ENCODE peak calls at places on chromosomes 11 and 22, in six cellular contexts. One of them, this sample, is unnamed.
A peak's percentile ranks its signal among the peaks of the same experiment; 100 is the strongest.

GRCh38 chr22:36349726-36350125 is 38.0 kb downstream of the MYH9 start:
- DNase-seq in gastrocnemius medialis: no peak
- DNase-seq in MM.1S: no peak
- DNase-seq in esophagus squamous epithelium: no peak
- DNase-seq in pancreas: no peak
- DNase-seq in right atrium auricular region: no peak
- DNase-seq in this sample: no peak

GRCh38 chr11:72141066-72141465 is 5.5 kb downstream of the FOLR3 start:
- DNase-seq in pancreas: no peak
- DNase-seq in right atrium auricular region: no peak
- DNase-seq in gastrocnemius medialis: no peak
- DNase-seq in MM.1S: no peak
- DNase-seq in esophagus squamous epithelium: no peak
- DNase-seq in this sample: no peak

GRCh38 chr11:7548659-7549283 is 35.0 kb downstream of the PPFIBP2 start:
- DNase-seq in MM.1S: peak; percentile 63
- DNase-seq in right atrium auricular region: no peak
- DNase-seq in pancreas: no peak
- DNase-seq in gastrocnemius medialis: no peak
- DNase-seq in esophagus squamous epithelium: no peak
- DNase-seq in this sample: no peak

GRCh38 chr11:103035656-103036434 is 56.1 kb downstream of the DCUN1D5 start:
- DNase-seq in right atrium auricular region: no peak
- DNase-seq in pancreas: peak; percentile 34
- DNase-seq in gastrocnemius medialis: no peak
- DNase-seq in esophagus squamous epithelium: no peak
- DNase-seq in MM.1S: peak; percentile 76
- DNase-seq in this sample: no peak

GRCh38 chr11:124481365-124482323 is 36.1 kb upstream of the OR8B8 start:
- DNase-seq in gastrocnemius medialis: no peak
- DNase-seq in esophagus squamous epithelium: no peak
- DNase-seq in right atrium auricular region: no peak
- DNase-seq in pancreas: no peak
- DNase-seq in MM.1S: peak; percentile 54
- DNase-seq in this sample: no peak

GRCh38 chr11:114040706-114041211 is 18.8 kb upstream of the ZBTB16 start:
- DNase-seq in right atrium auricular region: no peak
- DNase-seq in pancreas: no peak
- DNase-seq in MM.1S: no peak
- DNase-seq in gastrocnemius medialis: peak; percentile 70
- DNase-seq in esophagus squamous epithelium: no peak
- DNase-seq in this sample: no peak

GRCh38 chr11:111408789-111409727 is 30.0 kb upstream of the POU2AF1 start:
- DNase-seq in MM.1S: no peak
- DNase-seq in right atrium auricular region: peak; percentile 16
- DNase-seq in esophagus squamous epithelium: no peak
- DNase-seq in pancreas: no peak
- DNase-seq in gastrocnemius medialis: peak; percentile 32
- DNase-seq in this sample: no peak

GRCh38 chr22:39773976-39774539 is 119.5 kb downstream of the ENTHD1 start:
- DNase-seq in esophagus squamous epithelium: no peak
- DNase-seq in MM.1S: peak; percentile 55
- DNase-seq in pancreas: no peak
- DNase-seq in gastrocnemius medialis: no peak
- DNase-seq in right atrium auricular region: no peak
- DNase-seq in this sample: no peak

GRCh38 chr11:8266246-8267241 is 2.9 kb upstream of the LMO1 start:
- DNase-seq in gastrocnemius medialis: peak; percentile 3
- DNase-seq in esophagus squamous epithelium: no peak
- DNase-seq in right atrium auricular region: no peak
- DNase-seq in MM.1S: no peak
- DNase-seq in pancreas: no peak
- DNase-seq in this sample: no peak

GRCh38 chr11:66136752-66137123 is 66.7 kb downstream of the PACS1 start:
- DNase-seq in MM.1S: no peak
- DNase-seq in pancreas: no peak
- DNase-seq in gastrocnemius medialis: no peak
- DNase-seq in esophagus squamous epithelium: no peak
- DNase-seq in right atrium auricular region: no peak
- DNase-seq in this sample: no peak

GRCh38 chr22:50014655-50015401 is 2.3 kb upstream of the IL17REL start:
- DNase-seq in MM.1S: no peak
- DNase-seq in pancreas: no peak
- DNase-seq in esophagus squamous epithelium: no peak
- DNase-seq in gastrocnemius medialis: no peak
- DNase-seq in right atrium auricular region: no peak
- DNase-seq in this sample: no peak

GRCh38 chr11:62443390-62444201 is 24.8 kb downstream of the SCGB1A1 start:
- DNase-seq in right atrium auricular region: peak; percentile 85
- DNase-seq in gastrocnemius medialis: peak; percentile 58
- DNase-seq in pancreas: no peak
- DNase-seq in esophagus squamous epithelium: no peak
- DNase-seq in MM.1S: no peak
- DNase-seq in this sample: peak; percentile 70

GRCh38 chr11:11813288-11813962 is 28.3 kb upstream of the USP47 start:
- DNase-seq in esophagus squamous epithelium: no peak
- DNase-seq in MM.1S: no peak
- DNase-seq in pancreas: peak; percentile 26
- DNase-seq in gastrocnemius medialis: peak; percentile 57
- DNase-seq in right atrium auricular region: peak; percentile 84
- DNase-seq in this sample: peak; percentile 20

GRCh38 chr11:130071211-130071712 is 1.6 kb downstream of the APLP2 start:
- DNase-seq in MM.1S: no peak
- DNase-seq in pancreas: no peak
- DNase-seq in right atrium auricular region: no peak
- DNase-seq in esophagus squamous epithelium: no peak
- DNase-seq in gastrocnemius medialis: no peak
- DNase-seq in this sample: no peak

GRCh38 chr11:126109941-126110731 is 47.5 kb upstream of the CDON start:
- DNase-seq in pancreas: no peak
- DNase-seq in gastrocnemius medialis: peak; percentile 38
- DNase-seq in MM.1S: no peak
- DNase-seq in right atrium auricular region: no peak
- DNase-seq in esophagus squamous epithelium: no peak
- DNase-seq in this sample: peak; percentile 70

GRCh38 chr11:111236355-111236754 is 9.2 kb upstream of the POU2AF2 start:
- DNase-seq in gastrocnemius medialis: no peak
- DNase-seq in esophagus squamous epithelium: no peak
- DNase-seq in right atrium auricular region: no peak
- DNase-seq in MM.1S: no peak
- DNase-seq in pancreas: no peak
- DNase-seq in this sample: no peak

GRCh38 chr11:2781413-2782274 is 81.8 kb upstream of the KCNQ1OT1 start:
- DNase-seq in esophagus squamous epithelium: no peak
- DNase-seq in pancreas: no peak
- DNase-seq in gastrocnemius medialis: peak; percentile 4
- DNase-seq in MM.1S: no peak
- DNase-seq in right atrium auricular region: peak; percentile 53
- DNase-seq in this sample: peak; percentile 43

GRCh38 chr11:84408946-84409411 is 1122.8 kb upstream of the CCDC90B start:
- DNase-seq in esophagus squamous epithelium: no peak
- DNase-seq in gastrocnemius medialis: no peak
- DNase-seq in pancreas: no peak
- DNase-seq in right atrium auricular region: no peak
- DNase-seq in MM.1S: no peak
- DNase-seq in this sample: no peak

GRCh38 chr11:64752106-64752970 is 7.4 kb downstream of the PYGM start:
- DNase-seq in MM.1S: no peak
- DNase-seq in esophagus squamous epithelium: no peak
- DNase-seq in gastrocnemius medialis: peak; percentile 40
- DNase-seq in right atrium auricular region: no peak
- DNase-seq in pancreas: no peak
- DNase-seq in this sample: no peak

GRCh38 chr22:33221566-33221965 is 163.4 kb upstream of the SYN3 start:
- DNase-seq in right atrium auricular region: no peak
- DNase-seq in esophagus squamous epithelium: no peak
- DNase-seq in MM.1S: no peak
- DNase-seq in pancreas: no peak
- DNase-seq in gastrocnemius medialis: no peak
- DNase-seq in this sample: no peak

GRCh38 chr11:121240650-121241299 is 51.8 kb upstream of the SC5D start:
- DNase-seq in esophagus squamous epithelium: no peak
- DNase-seq in gastrocnemius medialis: no peak
- DNase-seq in MM.1S: no peak
- DNase-seq in pancreas: no peak
- DNase-seq in right atrium auricular region: no peak
- DNase-seq in this sample: no peak

GRCh38 chr22:46297151-46297819 is 615 bp downstream of the GTSE1 start:
- DNase-seq in right atrium auricular region: no peak
- DNase-seq in gastrocnemius medialis: no peak
- DNase-seq in pancreas: no peak
- DNase-seq in esophagus squamous epithelium: no peak
- DNase-seq in MM.1S: peak; percentile 36
- DNase-seq in this sample: no peak

GRCh38 chr22:47569389-47570299 is 807.2 kb downstream of the TBC1D22A start:
- DNase-seq in MM.1S: no peak
- DNase-seq in right atrium auricular region: no peak
- DNase-seq in gastrocnemius medialis: no peak
- DNase-seq in pancreas: no peak
- DNase-seq in esophagus squamous epithelium: no peak
- DNase-seq in this sample: no peak

GRCh38 chr22:36374603-36375024 is 13.2 kb downstream of the MYH9 start:
- DNase-seq in pancreas: no peak
- DNase-seq in gastrocnemius medialis: no peak
- DNase-seq in esophagus squamous epithelium: no peak
- DNase-seq in right atrium auricular region: no peak
- DNase-seq in MM.1S: no peak
- DNase-seq in this sample: no peak

GRCh38 chr22:49966716-49967332 is 6.3 kb downstream of the PIM3 start:
- DNase-seq in pancreas: peak; percentile 43
- DNase-seq in right atrium auricular region: peak; percentile 80
- DNase-seq in MM.1S: no peak
- DNase-seq in gastrocnemius medialis: peak; percentile 76
- DNase-seq in esophagus squamous epithelium: no peak
- DNase-seq in this sample: peak; percentile 82

GRCh38 chr11:927871-928270 is 2.2 kb downstream of the AP2A2 start:
- DNase-seq in MM.1S: peak; percentile 86
- DNase-seq in right atrium auricular region: no peak
- DNase-seq in gastrocnemius medialis: no peak
- DNase-seq in esophagus squamous epithelium: no peak
- DNase-seq in pancreas: no peak
- DNase-seq in this sample: no peak

DNA sequence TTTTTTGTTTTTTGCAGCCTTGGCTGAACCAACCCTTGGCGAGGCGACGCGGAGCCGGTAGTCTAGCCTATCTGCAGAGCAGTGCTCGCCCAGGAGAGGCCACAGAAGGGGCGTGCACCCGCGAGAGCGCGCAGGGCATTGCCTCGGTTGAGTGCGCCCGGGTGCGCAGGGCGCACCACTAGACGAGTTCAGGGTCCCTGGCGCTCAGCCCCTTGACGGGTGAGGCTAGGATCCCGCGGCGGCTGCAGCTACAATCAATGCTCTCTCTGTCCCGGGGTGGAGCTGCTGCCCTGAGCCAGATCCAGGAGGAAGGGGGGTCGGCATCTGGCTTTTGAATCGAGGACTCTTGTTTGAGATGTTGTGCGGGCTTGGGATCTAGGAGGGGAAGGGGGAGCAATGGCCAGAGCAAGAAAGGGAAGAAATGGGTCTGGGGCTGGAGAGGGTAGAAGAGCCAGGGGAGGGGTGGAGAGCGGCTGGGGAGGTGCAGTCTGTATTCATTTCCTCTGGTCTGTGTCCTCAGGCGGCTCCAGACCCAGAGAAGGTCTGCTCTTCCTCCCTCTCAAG is 949 bp downstream of the THY1 start:
- DNase-seq in pancreas: no peak
- DNase-seq in esophagus squamous epithelium: no peak
- DNase-seq in gastrocnemius medialis: no peak
- DNase-seq in MM.1S: no peak
- DNase-seq in right atrium auricular region: no peak
- DNase-seq in this sample: no peak
- H3K4me1 ChIP-seq in pancreas: no peaks in the 10 kb centered on the region
- H3K4me1 ChIP-seq in esophagus squamous epithelium: peaks cover 45% of the 10 kb centered on the region
- H3K4me1 ChIP-seq in gastrocnemius medialis: peaks cover 8% of the 10 kb centered on the region
- H3K4me1 ChIP-seq in MM.1S: no peaks in the 10 kb centered on the region
- H3K4me1 ChIP-seq in right atrium auricular region: no peaks in the 10 kb centered on the region
- H3K4me1 ChIP-seq in this sample: peaks cover 7% of the 10 kb centered on the region

GRCh38 chr11:81267246-81267645 is 1466.4 kb downstream of the FAM181B start:
- DNase-seq in esophagus squamous epithelium: no peak
- DNase-seq in gastrocnemius medialis: no peak
- DNase-seq in pancreas: no peak
- DNase-seq in right atrium auricular region: no peak
- DNase-seq in MM.1S: no peak
- DNase-seq in this sample: no peak

GRCh38 chr11:81270686-81271085 is 1463.0 kb downstream of the FAM181B start:
- DNase-seq in esophagus squamous epithelium: no peak
- DNase-seq in right atrium auricular region: no peak
- DNase-seq in pancreas: no peak
- DNase-seq in gastrocnemius medialis: no peak
- DNase-seq in MM.1S: no peak
- DNase-seq in this sample: no peak
- H3K36me3 ChIP-seq in esophagus squamous epithelium: no peaks in the 10 kb centered on the region
- H3K36me3 ChIP-seq in right atrium auricular region: no peaks in the 10 kb centered on the region
- H3K36me3 ChIP-seq in pancreas: no peaks in the 10 kb centered on the region
- H3K36me3 ChIP-seq in gastrocnemius medialis: no peaks in the 10 kb centered on the region
- H3K36me3 ChIP-seq in MM.1S: no peaks in the 10 kb centered on the region
- H3K36me3 ChIP-seq in this sample: no peaks in the 10 kb centered on the region

GRCh38 chr22:22533417-22533816 is 13.3 kb upstream of the ZNF280A start:
- DNase-seq in pancreas: no peak
- DNase-seq in MM.1S: no peak
- DNase-seq in esophagus squamous epithelium: no peak
- DNase-seq in right atrium auricular region: no peak
- DNase-seq in gastrocnemius medialis: no peak
- DNase-seq in this sample: no peak
- TF ChIP-seq CTCF in pancreas: no peak
- TF ChIP-seq CTCF in MM.1S: no peak
- TF ChIP-seq CTCF in esophagus squamous epithelium: no peak
- TF ChIP-seq CTCF in right atrium auricular region: no peak
- TF ChIP-seq CTCF in gastrocnemius medialis: no peak
- TF ChIP-seq CTCF in this sample: no peak

GRCh38 chr11:45079943-45080719 is 66.3 kb upstream of the PRDM11 start:
- DNase-seq in esophagus squamous epithelium: no peak
- DNase-seq in right atrium auricular region: no peak
- DNase-seq in MM.1S: peak; percentile 68
- DNase-seq in pancreas: no peak
- DNase-seq in gastrocnemius medialis: no peak
- DNase-seq in this sample: no peak
- H3K4me1 ChIP-seq in esophagus squamous epithelium: peaks cover 35% of the 10 kb centered on the region
- H3K4me1 ChIP-seq in right atrium auricular region: no peaks in the 10 kb centered on the region
- H3K4me1 ChIP-seq in MM.1S: peaks cover 29% of the 10 kb centered on the region
- H3K4me1 ChIP-seq in pancreas: no peaks in the 10 kb centered on the region
- H3K4me1 ChIP-seq in gastrocnemius medialis: no peaks in the 10 kb centered on the region
- H3K4me1 ChIP-seq in this sample: no peaks in the 10 kb centered on the region

This sample was measured in psoas muscle.